ENCODE peak calls at places on chromosomes 4 and X, in four cellular contexts. B is activated CD8-positive, alpha-beta T cell treated with anti-CD3 and anti-CD28 coated beads for 36 hours; Y is natural killer cell; H is testis. P is an unnamed sample.

GRCh38 chr4:126318376-126318775 is 1003.6 kb downstream of the FAT4 start:
- DNase-seq in B (no peak), H (no peak), Y (no peak), P (no peak)

GRCh38 chrX:39859991-39860861 is 237.5 kb downstream of the BCOR start:
- DNase-seq in Y (peak), H (no peak), B (peak), P (peak)

GRCh38 chrX:54891573-54891972 is 29.1 kb upstream of the TRO start:
- DNase-seq in H (peak), B (peak), Y (no peak), P (peak)

GRCh38 chrX:71103110-71103983 is 3.2 kb downstream of the CXorf65 start:
- DNase-seq in B (peak), H (no peak), Y (peak), P (peak)

GRCh38 chrX:84187501-84188319 is at the start of gene RPS6KA6:
- DNase-seq in H (peak), B (peak), Y (no peak), P (no peak)

GRCh38 chrX:63250253-63250868 is 100.8 kb downstream of the SPIN4 start:
- DNase-seq in Y (no peak), B (peak), H (peak), P (peak)

GRCh38 chr4:6239486-6239885 is 30.2 kb upstream of the WFS1 start:
- DNase-seq in B (no peak), Y (no peak), H (no peak), P (no peak)

GRCh38 chr4:179595671-179596410 is 2153.6 kb upstream of the AGA start:
- DNase-seq in H (no peak), B (no peak), Y (no peak), P (no peak)

GRCh38 chr4:184021389-184021788 is 116.3 kb downstream of the STOX2 start:
- DNase-seq in H (no peak), B (no peak), Y (no peak), P (no peak)

GRCh38 chr4:147924604-147925412 is 192.9 kb downstream of the ARHGAP10 start:
- DNase-seq in Y (no peak), H (peak), B (peak), P (no peak)
- TF ChIP-seq CTCF in Y (no peak), H (no peak), B (peak), P (peak)

GRCh38 chr4:2085496-2085901 is 26.4 kb downstream of the NAT8L start:
- DNase-seq in B (no peak), H (peak), Y (peak), P (no peak)

GRCh38 chr4:2084316-2084715 is 25.2 kb downstream of the NAT8L start:
- DNase-seq in H (peak), B (no peak), Y (peak), P (no peak)

GRCh38 chr4:2083826-2084160 is 24.7 kb downstream of the NAT8L start:
- DNase-seq in H (peak), B (no peak), Y (peak), P (no peak)

GRCh38 chr4:2089222-2089621 is 30.1 kb downstream of the NAT8L start:
- DNase-seq in H (no peak), B (no peak), Y (no peak), P (no peak)

DNA sequence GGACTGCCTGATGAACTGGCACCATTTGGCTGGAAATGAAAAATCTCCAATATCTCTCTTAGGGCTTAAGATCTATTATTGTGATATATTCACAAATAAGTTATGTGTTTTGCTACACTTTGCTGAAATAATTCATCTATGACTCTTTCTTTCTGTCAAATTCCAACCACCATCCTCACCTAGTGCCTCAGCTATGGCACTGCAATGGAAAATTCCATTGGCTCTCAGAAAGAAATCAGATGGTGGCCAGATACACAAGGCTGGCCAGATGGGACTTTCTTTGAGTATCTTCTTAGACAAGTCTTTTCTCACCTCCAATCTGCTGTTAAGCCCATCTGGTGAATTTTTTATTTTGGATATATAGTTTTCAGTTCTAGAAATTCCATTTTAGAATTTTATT is 28.0 kb downstream of the NAT8L start:
- DNase-seq in B (no peak), Y (no peak), H (no peak), P (no peak)
- TF ChIP-seq CTCF in B (no peak), Y (no peak), H (no peak), P (no peak)

GRCh38 chr4:57084360-57084759 is 25.8 kb downstream of the IGFBP7 start:
- DNase-seq in Y (no peak), B (no peak), H (no peak), P (no peak)
- TF ChIP-seq CTCF in Y (no peak), B (no peak), H (no peak), P (no peak)

GRCh38 chr4:16582526-16582925 is 315.9 kb downstream of the LDB2 start:
- DNase-seq in Y (no peak), B (peak), H (peak), P (no peak)
- TF ChIP-seq CTCF in Y (no peak), B (no peak), H (no peak), P (no peak)

P was measured in GM12865.